ENCODE peak calls at places on chromosomes 7 and 10, in seven cellular contexts. X is sciatic nerve, D is left colon, U is heart right ventricle, I is foreskin keratinocyte, G is Right ventricle myocardium superior, W is right cardiac atrium. S is an unnamed sample.

GRCh38 chr7:46208635-46209525 is 287.8 kb upstream of the IGFBP3 start:
- ATAC-seq in X (no peak), D (no peak), U (peak; percentile 84), I (no peak), G (no peak), W (no peak), S (no peak)

GRCh38 chr7:92797693-92798092 is 38.7 kb downstream of the CDK6 start:
- ATAC-seq in X (no peak), D (no peak), U (peak; percentile 88), I (peak; percentile 90), G (peak; percentile 92), W (peak; percentile 96), S (no peak)

GRCh38 chr7:5470721-5471311 is 47.2 kb upstream of the TNRC18 start:
- ATAC-seq in X (peak; percentile 60), D (no peak), U (peak; percentile 78), I (no peak), G (peak; percentile 92), W (peak; percentile 84), S (peak; percentile 52)

GRCh38 chr7:90507692-90508091 is 38.3 kb downstream of the PTTG1IP2 start:
- ATAC-seq in X (no peak), D (peak; percentile 87), U (no peak), I (no peak), G (no peak), W (no peak), S (no peak)

GRCh38 chr10:97548828-97549455 is 23.6 kb upstream of the ANKRD2 start:
- ATAC-seq in X (no peak), D (no peak), U (no peak), I (no peak), G (no peak), W (no peak), S (no peak)

GRCh38 chr10:75180592-75180991 is 30.0 kb upstream of the VDAC2 start:
- ATAC-seq in X (peak; percentile 58), D (no peak), U (peak; percentile 72), I (no peak), G (no peak), W (peak; percentile 66), S (no peak)

GRCh38 chr7:88042157-88042556 is 108.1 kb downstream of the ADAM22 start:
- ATAC-seq in X (no peak), D (no peak), U (no peak), I (no peak), G (no peak), W (no peak), S (no peak)

GRCh38 chr7:130996841-130997231 is 262.8 kb upstream of the KLF14 start:
- ATAC-seq in X (peak; percentile 16), D (peak; percentile 80), U (peak; percentile 27), I (peak; percentile 2), G (peak; percentile 45), W (peak; percentile 8), S (no peak)

GRCh38 chr7:77685219-77685618 is 11.0 kb upstream of the RSBN1L start:
- ATAC-seq in X (peak; percentile 78), D (peak; percentile 91), U (no peak), I (no peak), G (peak; percentile 67), W (peak; percentile 69), S (peak; percentile 82)

GRCh38 chr10:11479307-11479706 is 132.1 kb downstream of the USP6NL start:
- ATAC-seq in X (no peak), D (no peak), U (no peak), I (no peak), G (no peak), W (no peak), S (no peak)

GRCh38 chr7:111089822-111090426 is 1.0 kb upstream of the LRRN3 start:
- ATAC-seq in X (peak; percentile 69), D (peak; percentile 44), U (peak; percentile 64), I (peak; percentile 56), G (peak; percentile 73), W (peak; percentile 62), S (no peak)

GRCh38 chr10:71838264-71839211 is 12.5 kb downstream of the PSAP start:
- ATAC-seq in X (no peak), D (peak; percentile 49), U (no peak), I (peak; percentile 84), G (no peak), W (no peak), S (no peak)

GRCh38 chr10:119539359-119539651 is 3.2 kb downstream of the RGS10 start:
- ATAC-seq in X (no peak), D (no peak), U (no peak), I (peak; percentile 33), G (no peak), W (no peak), S (no peak)

GRCh38 chr7:155482511-155483183 is 24.7 kb downstream of the EN2 start:
- ATAC-seq in X (no peak), D (no peak), U (peak; percentile 73), I (peak; percentile 49), G (no peak), W (peak; percentile 43), S (no peak)

GRCh38 chr10:3062502-3063186 is 4.7 kb upstream of the PFKP start:
- ATAC-seq in X (no peak), D (no peak), U (no peak), I (no peak), G (no peak), W (no peak), S (no peak)

GRCh38 chr7:95608344-95609173 is 12.2 kb upstream of the PDK4 start:
- ATAC-seq in X (peak; percentile 99), D (peak; percentile 98), U (peak; percentile 99), I (peak; percentile 96), G (peak; percentile 96), W (peak; percentile 99), S (peak; percentile 97)

GRCh38 chr10:127889605-127890195 is 3.0 kb downstream of the CLRN3 start:
- ATAC-seq in X (peak; percentile 15), D (peak; percentile 8), U (no peak), I (no peak), G (peak; percentile 48), W (no peak), S (peak; percentile 48)

GRCh38 chr7:968205-968754 is 7.1 kb downstream of the COX19 start:
- ATAC-seq in X (no peak), D (no peak), U (no peak), I (no peak), G (no peak), W (no peak), S (no peak)

GRCh38 chr7:27972272-27972671 is 208.3 kb downstream of the JAZF1 start:
- ATAC-seq in X (no peak), D (no peak), U (no peak), I (no peak), G (no peak), W (no peak), S (no peak)

GRCh38 chr10:51421853-51422252 is 277.5 kb downstream of the CSTF2T start:
- ATAC-seq in X (no peak), D (peak; percentile 37), U (peak; percentile 80), I (no peak), G (peak; percentile 80), W (peak; percentile 77), S (no peak)

GRCh38 chr10:12340371-12340770 is 9.0 kb upstream of the CAMK1D start:
- ATAC-seq in X (no peak), D (no peak), U (no peak), I (no peak), G (no peak), W (no peak), S (no peak)

GRCh38 chr7:70523626-70524351 is 608.2 kb upstream of the GALNT17 start:
- ATAC-seq in X (no peak), D (peak; percentile 89), U (no peak), I (peak; percentile 92), G (no peak), W (no peak), S (no peak)

GRCh38 chr10:11813177-11813576 is 10.0 kb upstream of the PROSER2 start:
- ATAC-seq in X (no peak), D (no peak), U (no peak), I (no peak), G (no peak), W (no peak), S (no peak)

GRCh38 chr10:21299330-21299729 is 226.2 kb downstream of the SKIDA1 start:
- ATAC-seq in X (no peak), D (no peak), U (no peak), I (no peak), G (no peak), W (no peak), S (no peak)

GRCh38 chr7:5497158-5498103 is 73.8 kb upstream of the TNRC18 start:
- ATAC-seq in X (no peak), D (no peak), U (no peak), I (no peak), G (no peak), W (no peak), S (no peak)

GRCh38 chr10:28014651-28015050 is 15.8 kb upstream of the ODAD2 start:
- ATAC-seq in X (no peak), D (no peak), U (no peak), I (no peak), G (no peak), W (no peak), S (no peak)

GRCh38 chr10:91712315-91712714 is 79.4 kb upstream of the PPP1R3C start:
- ATAC-seq in X (peak; percentile 45), D (no peak), U (no peak), I (no peak), G (no peak), W (peak; percentile 40), S (no peak)

GRCh38 chr10:114615600-114616007 is 42.5 kb downstream of the ABLIM1 start:
- ATAC-seq in X (no peak), D (no peak), U (peak; percentile 12), I (peak; percentile 32), G (no peak), W (no peak), S (no peak)

GRCh38 chr10:12202230-12202629 is 6.2 kb downstream of the CDC123 start:
- ATAC-seq in X (no peak), D (no peak), U (no peak), I (no peak), G (no peak), W (no peak), S (no peak)

GRCh38 chr7:15389073-15389472 is 172.7 kb downstream of the AGMO start:
- ATAC-seq in X (no peak), D (no peak), U (no peak), I (no peak), G (no peak), W (no peak), S (no peak)

GRCh38 chr10:70106958-70107791 is 25.4 kb downstream of the AIFM2 start:
- ATAC-seq in X (peak; percentile 20), D (no peak), U (no peak), I (no peak), G (no peak), W (no peak), S (no peak)

GRCh38 chr10:50402466-50402865 is 151.2 kb upstream of the ASAH2 start:
- ATAC-seq in X (no peak), D (no peak), U (no peak), I (no peak), G (no peak), W (no peak), S (no peak)

GRCh38 chr7:32539917-32540544 is 44.7 kb downstream of the AVL9 start:
- ATAC-seq in X (no peak), D (no peak), U (no peak), I (no peak), G (no peak), W (no peak), S (no peak)